ENCODE peak calls at places on chromosome 9, in six cellular contexts. W is GM12891, K is GM12878, B is K562, E is HepG2, I is H1. G is an unnamed sample.

GRCh38 chr9:137064027-137064879 is 6.1 kb downstream of the SAPCD2 start:
- DNase-seq in W (no peak), K (no peak), B (no peak), E (peak; percentile 41), I (no peak), G (peak; percentile 71)

GRCh38 chr9:7967851-7968250 is 168.3 kb upstream of the DMAC1 start:
- DNase-seq in W (no peak), K (no peak), B (no peak), E (no peak), I (no peak), G (no peak)

GRCh38 chr9:110606179-110606578 is 26.6 kb upstream of the SVEP1 start:
- DNase-seq in W (no peak), K (no peak), B (no peak), E (no peak), I (no peak), G (no peak)

GRCh38 chr9:21316032-21316842 is 11.1 kb upstream of the IFNA5 start:
- DNase-seq in W (no peak), K (no peak), B (no peak), E (no peak), I (no peak), G (no peak)

GRCh38 chr9:127452481-127453092 is 1.3 kb downstream of the LRSAM1 start:
- DNase-seq in W (no peak), K (no peak), B (no peak), E (peak; percentile 49), I (no peak), G (no peak)

GRCh38 chr9:132169672-132170392 is 8.0 kb downstream of the NTNG2 start:
- DNase-seq in W (peak; percentile 76), K (no peak), B (peak; percentile 74), E (peak; percentile 26), I (no peak), G (peak; percentile 63)

GRCh38 chr9:130008577-130008976 is 34.4 kb downstream of the FNBP1 start:
- DNase-seq in W (no peak), K (no peak), B (no peak), E (peak; percentile 82), I (no peak), G (no peak)

GRCh38 chr9:79980440-79980839 is 408.7 kb downstream of the TLE4 start:
- DNase-seq in W (no peak), K (no peak), B (no peak), E (no peak), I (no peak), G (no peak)

GRCh38 chr9:134688231-134688630 is 46.6 kb downstream of the COL5A1 start:
- DNase-seq in W (no peak), K (no peak), B (no peak), E (no peak), I (no peak), G (no peak)

GRCh38 chr9:89613912-89614311 is 9.1 kb downstream of the GADD45G start:
- DNase-seq in W (no peak), K (no peak), B (no peak), E (no peak), I (no peak), G (no peak)

GRCh38 chr9:12916037-12916436 is 141.2 kb downstream of the LURAP1L start:
- DNase-seq in W (no peak), K (no peak), B (no peak), E (peak; percentile 11), I (peak; percentile 5), G (no peak)

GRCh38 chr9:98861881-98862501 is 54.5 kb downstream of the GALNT12 start:
- DNase-seq in W (no peak), K (no peak), B (no peak), E (no peak), I (no peak), G (no peak)

GRCh38 chr9:131441441-131441840 is 47.6 kb downstream of the PRRC2B start:
- DNase-seq in W (no peak), K (no peak), B (no peak), E (no peak), I (no peak), G (peak; percentile 33)

GRCh38 chr9:114894206-114894605 is 36.2 kb downstream of the TNFSF8 start:
- DNase-seq in W (no peak), K (no peak), B (no peak), E (no peak), I (no peak), G (no peak)

GRCh38 chr9:128159073-128159783 is 837 bp upstream of the BBLN start:
- DNase-seq in W (no peak), K (peak; percentile 37), B (peak; percentile 77), E (peak; percentile 43), I (no peak), G (no peak)

GRCh38 chr9:33239922-33240321 is at the start of gene SPINK4:
- DNase-seq in W (no peak), K (no peak), B (peak; percentile 78), E (peak; percentile 28), I (no peak), G (no peak)

GRCh38 chr9:120351106-120351505 is 228.9 kb downstream of the CDK5RAP2 start:
- DNase-seq in W (no peak), K (no peak), B (no peak), E (no peak), I (no peak), G (no peak)

GRCh38 chr9:126959326-126959725 is 44.7 kb downstream of the RALGPS1 start:
- DNase-seq in W (no peak), K (no peak), B (no peak), E (no peak), I (no peak), G (no peak)

GRCh38 chr9:126459546-126459945 is 132.9 kb downstream of the MVB12B start:
- DNase-seq in W (no peak), K (no peak), B (no peak), E (no peak), I (no peak), G (no peak)

GRCh38 chr9:76688471-76689238 is 75.6 kb upstream of the PCA3 start:
- DNase-seq in W (no peak), K (no peak), B (no peak), E (peak; percentile 67), I (no peak), G (no peak)

GRCh38 chr9:93681316-93682154 is 105.2 kb downstream of the PHF2 start:
- DNase-seq in W (no peak), K (no peak), B (no peak), E (peak; percentile 36), I (no peak), G (peak; percentile 6)

GRCh38 chr9:113738506-113738897 is 137.6 kb upstream of the ZNF618 start:
- DNase-seq in W (no peak), K (no peak), B (no peak), E (no peak), I (no peak), G (no peak)

GRCh38 chr9:129676970-129677369 is 11.5 kb downstream of the PRRX2 start:
- DNase-seq in W (no peak), K (no peak), B (no peak), E (peak; percentile 15), I (no peak), G (no peak)

GRCh38 chr9:23825143-23825531 is 903 bp downstream of the ELAVL2 start:
- DNase-seq in W (no peak), K (no peak), B (no peak), E (no peak), I (no peak), G (no peak)

GRCh38 chr9:23825700-23826099 is 340 bp downstream of the ELAVL2 start:
- DNase-seq in W (no peak), K (no peak), B (no peak), E (no peak), I (no peak), G (no peak)

GRCh38 chr9:23822331-23823169 is 3.5 kb downstream of the ELAVL2 start:
- DNase-seq in W (no peak), K (no peak), B (no peak), E (no peak), I (no peak), G (no peak)

GRCh38 chr9:23824241-23825142 is 1.5 kb downstream of the ELAVL2 start:
- DNase-seq in W (no peak), K (no peak), B (no peak), E (no peak), I (no peak), G (no peak)

DNA sequence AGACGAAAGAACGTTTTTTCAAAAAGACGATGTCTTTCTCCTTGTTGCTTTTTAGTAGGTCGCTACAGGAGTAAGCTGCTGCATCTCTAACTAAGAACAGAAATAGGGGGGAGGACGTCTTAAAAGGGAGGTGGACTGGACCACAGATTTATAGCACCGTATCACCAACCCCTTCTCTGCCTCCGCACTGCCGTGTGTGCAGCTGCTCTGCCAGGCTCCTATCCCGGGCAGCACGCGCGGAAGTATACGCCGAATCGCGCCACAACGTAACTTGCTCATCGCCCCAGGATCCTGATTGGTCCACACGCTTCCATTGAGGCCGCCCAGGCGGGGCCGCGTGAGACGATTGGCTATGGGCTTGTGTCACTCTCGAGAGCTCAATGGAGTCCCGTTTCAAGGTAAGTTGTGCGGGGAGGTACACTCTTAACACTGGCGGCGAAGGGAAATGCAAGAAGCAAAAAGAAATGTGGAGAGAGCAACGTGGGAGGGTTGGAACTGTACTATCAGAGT is at the start of gene ELAVL2:
- DNase-seq in W (no peak), K (peak; percentile 26), B (no peak), E (no peak), I (peak; percentile 95), G (no peak)
- TF ChIP-seq TAF1 in W (no peak), K (no peak), B (no peak), E (no peak), I (peak; percentile 90), G (no peak)

DNA sequence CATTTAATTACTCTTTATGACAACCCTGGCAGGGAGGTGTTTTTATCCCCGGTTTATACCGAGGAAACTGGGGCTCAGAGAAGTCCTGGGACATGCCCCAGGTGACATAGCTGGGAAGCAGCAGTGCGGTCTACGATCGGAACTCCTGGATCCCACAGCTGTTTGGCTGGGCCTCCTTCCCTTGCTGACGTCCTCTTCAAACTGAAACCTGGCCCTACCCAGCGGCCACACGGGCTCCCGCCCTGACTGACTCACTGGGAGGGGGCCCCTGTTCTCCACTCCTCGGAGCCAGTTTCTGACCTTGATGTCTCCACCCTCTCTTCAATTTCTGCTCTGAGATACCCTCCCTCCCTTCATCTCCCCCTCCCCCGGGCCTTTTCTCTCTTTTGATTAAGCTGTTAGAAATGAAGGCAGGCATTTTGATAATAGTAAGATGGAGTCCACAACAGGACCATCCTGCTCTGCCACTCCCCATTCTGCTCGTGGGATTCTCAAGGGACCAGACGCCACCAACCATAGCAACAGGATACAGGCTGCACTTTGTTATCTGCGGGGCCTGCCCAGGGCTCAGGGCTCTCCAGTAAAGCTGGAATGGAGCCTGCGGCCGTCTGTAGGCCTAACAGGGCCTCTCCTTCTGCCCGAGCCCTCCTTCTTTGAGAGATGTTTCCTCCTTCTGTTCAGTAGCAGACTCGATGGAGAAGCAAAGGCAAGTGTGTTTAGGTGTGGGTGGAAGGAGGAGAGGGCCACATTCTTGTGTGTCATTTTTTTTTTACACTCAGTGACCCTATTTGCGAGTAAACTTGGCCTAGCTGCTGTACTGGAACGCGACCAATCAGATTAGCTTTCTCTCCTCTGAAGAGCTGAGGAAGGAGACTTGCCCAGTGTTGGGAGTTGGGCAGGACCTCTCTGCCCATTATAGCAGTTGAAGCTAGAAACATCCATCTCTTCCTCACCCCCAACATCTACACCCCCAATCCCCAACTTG is 8.7 kb upstream of the EPB41L4B start:
- DNase-seq in W (no peak), K (no peak), B (no peak), E (peak; percentile 27), I (no peak), G (no peak)
- TF ChIP-seq POLR2A in W (no peak), K (no peak), B (no peak), E (no peak), I (no peak), G (no peak)

GRCh38 chr9:19493174-19493811 is 84.5 kb downstream of the ACER2 start:
- DNase-seq in W (peak; percentile 39), K (peak; percentile 11), B (peak; percentile 38), E (peak; percentile 15), I (peak; percentile 31), G (peak; percentile 29)
- TF ChIP-seq POLR2AphosphoS5 in W (no peak), K (no peak), B (no peak), E (no peak), I (no peak), G (no peak)

GRCh38 chr9:17625644-17626388 is 47.0 kb downstream of the SH3GL2 start:
- DNase-seq in W (no peak), K (no peak), B (no peak), E (no peak), I (no peak), G (no peak)
- TF ChIP-seq TAF1 in W (no peak), K (no peak), B (no peak), E (no peak), I (no peak), G (no peak)